ENCODE peak calls at places on chromosome 21, in seven cellular contexts. W, P, I, A, O, S and E are unnamed samples.

GRCh38 chr21:35294231-35294898 is 245.3 kb upstream of the RUNX1 start:
- DNase-seq in W (peak; percentile 1), P (peak; percentile 86), I (peak; percentile 21), A (peak; percentile 50), O (peak; percentile 38), S (no peak), E (peak; percentile 31)

GRCh38 chr21:39150316-39150715 is 32.9 kb downstream of the PSMG1 start:
- DNase-seq in W (no peak), P (no peak), I (no peak), A (no peak), O (no peak), S (no peak), E (no peak)

GRCh38 chr21:27371688-27372331 is 404.9 kb upstream of the ADAMTS5 start:
- DNase-seq in W (no peak), P (no peak), I (no peak), A (no peak), O (no peak), S (no peak), E (no peak)

GRCh38 chr21:25133939-25134338 is 473.3 kb downstream of the MRPL39 start:
- DNase-seq in W (peak; percentile 19), P (no peak), I (no peak), A (peak; percentile 14), O (no peak), S (no peak), E (no peak)

GRCh38 chr21:41786521-41786987 is 19.7 kb upstream of the RIPK4 start:
- DNase-seq in W (peak; percentile 93), P (no peak), I (no peak), A (peak; percentile 99), O (no peak), S (no peak), E (peak; percentile 69)

GRCh38 chr21:34852438-34852837 is 183.6 kb downstream of the CLIC6 start:
- DNase-seq in W (peak; percentile 41), P (no peak), I (no peak), A (no peak), O (no peak), S (no peak), E (no peak)

GRCh38 chr21:18840239-18840638 is 436.7 kb upstream of the TMPRSS15 start:
- DNase-seq in W (no peak), P (peak; percentile 0), I (peak; percentile 5), A (peak; percentile 75), O (peak; percentile 72), S (peak; percentile 47), E (peak; percentile 10)

GRCh38 chr21:42668620-42669019 is 15.2 kb downstream of the PDE9A start:
- DNase-seq in W (no peak), P (no peak), I (no peak), A (no peak), O (no peak), S (no peak), E (no peak)

GRCh38 chr21:37842163-37842919 is 73.9 kb downstream of the KCNJ6 start:
- DNase-seq in W (no peak), P (no peak), I (no peak), A (no peak), O (no peak), S (no peak), E (no peak)

GRCh38 chr21:42471716-42472330 is 24.2 kb downstream of the RSPH1 start:
- DNase-seq in W (no peak), P (no peak), I (no peak), A (no peak), O (no peak), S (peak; percentile 62), E (no peak)

GRCh38 chr21:35311985-35312384 is 262.9 kb upstream of the RUNX1 start:
- DNase-seq in W (no peak), P (no peak), I (no peak), A (no peak), O (no peak), S (no peak), E (no peak)

GRCh38 chr21:41642399-41642798 is 124.5 kb downstream of the RIPK4 start:
- DNase-seq in W (peak; percentile 64), P (no peak), I (no peak), A (peak; percentile 48), O (no peak), S (no peak), E (no peak)

GRCh38 chr21:42466700-42467612 is 29.1 kb downstream of the RSPH1 start:
- DNase-seq in W (peak; percentile 53), P (peak; percentile 23), I (peak; percentile 55), A (peak; percentile 50), O (peak; percentile 85), S (peak; percentile 58), E (peak; percentile 48)

GRCh38 chr21:42460391-42461184 is 35.4 kb downstream of the RSPH1 start:
- DNase-seq in W (no peak), P (no peak), I (peak; percentile 26), A (no peak), O (peak; percentile 96), S (peak; percentile 95), E (no peak)

GRCh38 chr21:24895885-24896734 is 711.2 kb downstream of the MRPL39 start:
- DNase-seq in W (peak; percentile 5), P (no peak), I (peak; percentile 27), A (peak; percentile 58), O (peak; percentile 52), S (no peak), E (peak; percentile 6)

GRCh38 chr21:17523007-17523451 is 10.2 kb downstream of the CXADR start:
- DNase-seq in W (no peak), P (no peak), I (no peak), A (peak; percentile 63), O (no peak), S (no peak), E (peak; percentile 57)

GRCh38 chr21:28899744-28900143 is 92.9 kb downstream of the LTN1 start:
- DNase-seq in W (peak; percentile 87), P (no peak), I (no peak), A (peak; percentile 11), O (peak; percentile 24), S (no peak), E (no peak)

GRCh38 chr21:43287111-43287973 is 118.5 kb downstream of the CRYAA start:
- DNase-seq in W (no peak), P (no peak), I (no peak), A (peak; percentile 87), O (no peak), S (no peak), E (no peak)

GRCh38 chr21:27776925-27777553 is 810.2 kb upstream of the ADAMTS5 start:
- DNase-seq in W (no peak), P (no peak), I (no peak), A (no peak), O (no peak), S (no peak), E (no peak)

GRCh38 chr21:36150192-36150711 is 6.4 kb upstream of the DOP1B start:
- DNase-seq in W (peak; percentile 62), P (no peak), I (no peak), A (no peak), O (peak; percentile 56), S (peak; percentile 89), E (no peak)

GRCh38 chr21:36661511-36662309 is 37.2 kb upstream of the SIM2 start:
- DNase-seq in W (peak; percentile 47), P (peak; percentile 24), I (peak; percentile 62), A (peak; percentile 75), O (no peak), S (no peak), E (peak; percentile 43)

GRCh38 chr21:37253991-37254390 is 13.1 kb downstream of the VPS26C start:
- DNase-seq in W (peak; percentile 65), P (no peak), I (no peak), A (no peak), O (no peak), S (no peak), E (no peak)

GRCh38 chr21:41751621-41752020 is 15.2 kb downstream of the RIPK4 start:
- DNase-seq in W (no peak), P (no peak), I (no peak), A (peak; percentile 41), O (no peak), S (no peak), E (peak; percentile 63)

DNA sequence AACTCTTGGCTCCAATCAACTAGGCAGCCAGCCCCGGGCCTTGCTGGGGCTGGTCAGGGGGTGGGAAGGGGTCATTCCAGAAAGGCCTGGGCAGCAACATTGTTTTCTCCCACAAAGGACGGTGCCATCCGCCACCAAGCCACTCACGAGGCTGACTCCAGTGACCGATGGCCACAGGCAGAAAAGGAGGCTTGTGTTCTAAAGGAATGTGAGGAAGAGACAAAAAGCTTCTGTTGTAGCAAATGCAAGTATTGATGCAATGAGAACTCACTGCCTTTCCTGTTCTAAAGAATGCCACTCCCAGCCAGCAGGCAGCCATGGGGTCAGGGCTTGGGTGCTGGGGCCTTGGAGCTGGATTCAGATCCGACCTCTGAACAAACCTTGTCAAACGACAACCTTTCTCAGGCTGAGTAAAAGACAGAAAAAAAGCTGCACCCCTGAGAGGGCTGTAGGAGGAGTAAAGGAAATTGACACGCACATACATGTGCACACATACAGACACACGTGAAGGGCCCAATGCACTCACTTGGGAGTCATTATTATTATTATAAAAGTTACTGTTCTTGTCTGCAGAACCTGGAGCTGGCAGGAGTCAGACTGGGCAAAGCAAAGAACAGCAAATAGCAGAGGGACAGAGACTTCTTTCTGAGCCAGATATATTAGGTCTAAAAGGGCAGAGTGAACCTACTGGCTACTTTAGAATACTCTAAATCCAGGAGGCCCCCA is 13.9 kb upstream of the PRMT2 start:
- DNase-seq in W (no peak), P (no peak), I (peak; percentile 18), A (no peak), O (no peak), S (no peak), E (no peak)
- TF ChIP-seq EZH2phosphoT487 in W (no peak), P (no peak), I (no peak), A (no peak), O (no peak), S (no peak), E (no peak)

GRCh38 chr21:44551290-44552015 is at the start of gene KRTAP10-2:
- DNase-seq in W (no peak), P (no peak), I (no peak), A (no peak), O (no peak), S (no peak), E (no peak)
- TF ChIP-seq EZH2phosphoT487 in W (no peak), P (no peak), I (no peak), A (no peak), O (no peak), S (no peak), E (no peak)

GRCh38 chr21:33828577-33828976 is 87.0 kb downstream of the ATP5PO start:
- DNase-seq in W (no peak), P (no peak), I (no peak), A (no peak), O (no peak), S (no peak), E (no peak)

GRCh38 chr21:33828083-33828482 is 87.5 kb downstream of the ATP5PO start:
- DNase-seq in W (no peak), P (no peak), I (no peak), A (no peak), O (no peak), S (no peak), E (no peak)

GRCh38 chr21:33825419-33825818 is 90.2 kb downstream of the ATP5PO start:
- DNase-seq in W (no peak), P (no peak), I (no peak), A (no peak), O (no peak), S (no peak), E (no peak)

GRCh38 chr21:33824156-33824941 is 91.3 kb downstream of the ATP5PO start:
- DNase-seq in W (no peak), P (no peak), I (no peak), A (no peak), O (no peak), S (no peak), E (no peak)

GRCh38 chr21:33825898-33826297 is 89.7 kb downstream of the ATP5PO start:
- DNase-seq in W (peak; percentile 72), P (no peak), I (no peak), A (no peak), O (no peak), S (no peak), E (no peak)
- TF ChIP-seq EZH2phosphoT487 in W (no peak), P (no peak), I (no peak), A (no peak), O (no peak), S (no peak), E (no peak)

GRCh38 chr21:45334134-45334533 is 46.4 kb upstream of the POFUT2 start:
- DNase-seq in W (no peak), P (no peak), I (no peak), A (no peak), O (no peak), S (no peak), E (no peak)
- TF ChIP-seq EZH2phosphoT487 in W (no peak), P (no peak), I (no peak), A (no peak), O (no peak), S (no peak), E (no peak)